ENCODE peak calls at places on chromosomes 4 and X, in ten cellular contexts. One of them, this sample, is unnamed.

GRCh38 chr4:9997881-9998280 is 23.4 kb downstream of the SLC2A9 start:
- DNase-seq in OCI-LY7: no peak
- DNase-seq in fibroblast of mammary gland: no peak
- DNase-seq in lower leg skin: no peak
- DNase-seq in BJ: no peak
- DNase-seq in bronchial epithelial cell: no peak
- DNase-seq in cardiac muscle cell: no peak
- DNase-seq in transverse colon: no peak
- DNase-seq in IMR-90: no peak
- DNase-seq in MM.1S: no peak
- DNase-seq in this sample: no peak

GRCh38 chr4:5921074-5921473 is 28.2 kb upstream of the CRMP1 start:
- DNase-seq in OCI-LY7: no peak
- DNase-seq in fibroblast of mammary gland: peak
- DNase-seq in lower leg skin: no peak
- DNase-seq in BJ: no peak
- DNase-seq in bronchial epithelial cell: no peak
- DNase-seq in cardiac muscle cell: no peak
- DNase-seq in transverse colon: no peak
- DNase-seq in IMR-90: no peak
- DNase-seq in MM.1S: no peak
- DNase-seq in this sample: no peak

GRCh38 chr4:155007660-155008176 is 200.7 kb upstream of the NPY2R start:
- DNase-seq in OCI-LY7: no peak
- DNase-seq in fibroblast of mammary gland: no peak
- DNase-seq in lower leg skin: no peak
- DNase-seq in BJ: no peak
- DNase-seq in bronchial epithelial cell: peak
- DNase-seq in cardiac muscle cell: no peak
- DNase-seq in transverse colon: no peak
- DNase-seq in IMR-90: no peak
- DNase-seq in MM.1S: no peak
- DNase-seq in this sample: no peak

GRCh38 chrX:140273921-140274320 is 230.9 kb downstream of the SOX3 start:
- DNase-seq in OCI-LY7: no peak
- DNase-seq in fibroblast of mammary gland: no peak
- DNase-seq in lower leg skin: no peak
- DNase-seq in BJ: no peak
- DNase-seq in bronchial epithelial cell: no peak
- DNase-seq in cardiac muscle cell: no peak
- DNase-seq in transverse colon: no peak
- DNase-seq in IMR-90: no peak
- DNase-seq in MM.1S: no peak
- DNase-seq in this sample: no peak

GRCh38 chr4:37246891-37247290 is 2.3 kb downstream of the NWD2 start:
- DNase-seq in OCI-LY7: no peak
- DNase-seq in fibroblast of mammary gland: no peak
- DNase-seq in lower leg skin: no peak
- DNase-seq in BJ: no peak
- DNase-seq in bronchial epithelial cell: no peak
- DNase-seq in cardiac muscle cell: no peak
- DNase-seq in transverse colon: no peak
- DNase-seq in IMR-90: no peak
- DNase-seq in MM.1S: no peak
- DNase-seq in this sample: no peak

GRCh38 chr4:73127839-73128448 is 58.4 kb upstream of the COX18 start:
- DNase-seq in OCI-LY7: peak
- DNase-seq in fibroblast of mammary gland: peak
- DNase-seq in lower leg skin: no peak
- DNase-seq in BJ: no peak
- DNase-seq in bronchial epithelial cell: peak
- DNase-seq in cardiac muscle cell: peak
- DNase-seq in transverse colon: no peak
- DNase-seq in IMR-90: peak
- DNase-seq in MM.1S: no peak
- DNase-seq in this sample: no peak

GRCh38 chr4:8744083-8744805 is 127.4 kb downstream of the HMX1 start:
- DNase-seq in OCI-LY7: no peak
- DNase-seq in fibroblast of mammary gland: no peak
- DNase-seq in lower leg skin: peak
- DNase-seq in BJ: no peak
- DNase-seq in bronchial epithelial cell: no peak
- DNase-seq in cardiac muscle cell: no peak
- DNase-seq in transverse colon: no peak
- DNase-seq in IMR-90: no peak
- DNase-seq in MM.1S: peak
- DNase-seq in this sample: no peak

GRCh38 chr4:110412354-110412753 is 63.6 kb upstream of the ENPEP start:
- DNase-seq in OCI-LY7: no peak
- DNase-seq in fibroblast of mammary gland: no peak
- DNase-seq in lower leg skin: no peak
- DNase-seq in BJ: no peak
- DNase-seq in bronchial epithelial cell: no peak
- DNase-seq in cardiac muscle cell: no peak
- DNase-seq in transverse colon: no peak
- DNase-seq in IMR-90: no peak
- DNase-seq in MM.1S: no peak
- DNase-seq in this sample: no peak

GRCh38 chr4:19999775-20000414 is 251.8 kb upstream of the SLIT2 start:
- DNase-seq in OCI-LY7: no peak
- DNase-seq in fibroblast of mammary gland: no peak
- DNase-seq in lower leg skin: no peak
- DNase-seq in BJ: no peak
- DNase-seq in bronchial epithelial cell: no peak
- DNase-seq in cardiac muscle cell: no peak
- DNase-seq in transverse colon: no peak
- DNase-seq in IMR-90: no peak
- DNase-seq in MM.1S: no peak
- DNase-seq in this sample: no peak

GRCh38 chr4:57501715-57502114 is 391.5 kb upstream of the IGFBP7 start:
- DNase-seq in OCI-LY7: no peak
- DNase-seq in fibroblast of mammary gland: peak
- DNase-seq in lower leg skin: no peak
- DNase-seq in BJ: no peak
- DNase-seq in bronchial epithelial cell: peak
- DNase-seq in cardiac muscle cell: no peak
- DNase-seq in transverse colon: no peak
- DNase-seq in IMR-90: peak
- DNase-seq in MM.1S: no peak
- DNase-seq in this sample: no peak

GRCh38 chrX:1011632-1012283 is 200.7 kb downstream of the CRLF2 start:
- DNase-seq in OCI-LY7: no peak
- DNase-seq in fibroblast of mammary gland: no peak
- DNase-seq in lower leg skin: peak
- DNase-seq in BJ: no peak
- DNase-seq in bronchial epithelial cell: no peak
- DNase-seq in cardiac muscle cell: no peak
- DNase-seq in transverse colon: no peak
- DNase-seq in IMR-90: no peak
- DNase-seq in MM.1S: no peak
- DNase-seq in this sample: no peak

GRCh38 chr4:98741952-98742351 is 83.5 kb upstream of the TSPAN5 start:
- DNase-seq in OCI-LY7: no peak
- DNase-seq in fibroblast of mammary gland: no peak
- DNase-seq in lower leg skin: no peak
- DNase-seq in BJ: no peak
- DNase-seq in bronchial epithelial cell: no peak
- DNase-seq in cardiac muscle cell: no peak
- DNase-seq in transverse colon: no peak
- DNase-seq in IMR-90: no peak
- DNase-seq in MM.1S: no peak
- DNase-seq in this sample: no peak

DNA sequence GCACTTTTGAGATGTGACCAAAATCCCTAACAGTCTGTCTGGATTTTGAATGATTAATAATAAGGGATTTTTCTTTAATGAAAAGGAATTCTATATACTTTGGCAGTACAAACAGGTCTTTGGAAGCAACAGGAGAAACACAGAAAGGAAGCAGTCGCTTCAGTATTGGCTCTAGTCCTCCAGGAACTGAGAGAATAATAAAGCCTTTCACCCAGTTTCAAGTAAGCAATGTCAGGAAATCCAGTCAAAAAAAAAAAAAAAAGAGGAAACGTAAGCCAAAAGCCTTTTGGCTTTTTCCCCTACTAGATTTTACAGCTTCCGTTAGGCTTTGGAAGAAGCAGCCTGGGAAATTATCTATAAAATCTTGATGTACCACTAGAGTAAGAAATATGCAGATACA is 61.7 kb upstream of the HDAC8 start:
- DNase-seq in OCI-LY7: no peak
- DNase-seq in fibroblast of mammary gland: peak
- DNase-seq in lower leg skin: no peak
- DNase-seq in BJ: no peak
- DNase-seq in bronchial epithelial cell: no peak
- DNase-seq in cardiac muscle cell: no peak
- DNase-seq in transverse colon: no peak
- DNase-seq in IMR-90: no peak
- DNase-seq in MM.1S: no peak
- DNase-seq in this sample: no peak
- TF ChIP-seq CTCF in OCI-LY7: no peak
- TF ChIP-seq CTCF in fibroblast of mammary gland: no peak
- TF ChIP-seq CTCF in lower leg skin: no peak
- TF ChIP-seq CTCF in BJ: no peak
- TF ChIP-seq CTCF in bronchial epithelial cell: no peak
- TF ChIP-seq CTCF in cardiac muscle cell: no peak
- TF ChIP-seq CTCF in transverse colon: no peak
- TF ChIP-seq CTCF in IMR-90: no peak
- TF ChIP-seq CTCF in MM.1S: no peak
- TF ChIP-seq CTCF in this sample: no peak

GRCh38 chr4:139558235-139559094 is 2.4 kb upstream of the SETD7 start:
- DNase-seq in OCI-LY7: no peak
- DNase-seq in fibroblast of mammary gland: no peak
- DNase-seq in lower leg skin: no peak
- DNase-seq in BJ: no peak
- DNase-seq in bronchial epithelial cell: no peak
- DNase-seq in cardiac muscle cell: no peak
- DNase-seq in transverse colon: no peak
- DNase-seq in IMR-90: no peak
- DNase-seq in MM.1S: no peak
- DNase-seq in this sample: no peak
- H3K4me3 ChIP-seq in OCI-LY7: peak
- H3K4me3 ChIP-seq in fibroblast of mammary gland: no peak
- H3K4me3 ChIP-seq in lower leg skin: no peak
- H3K4me3 ChIP-seq in BJ: no peak
- H3K4me3 ChIP-seq in bronchial epithelial cell: no peak
- H3K4me3 ChIP-seq in cardiac muscle cell: no peak
- H3K4me3 ChIP-seq in transverse colon: no peak
- H3K4me3 ChIP-seq in IMR-90: no peak
- H3K4me3 ChIP-seq in MM.1S: no peak
- H3K4me3 ChIP-seq in this sample: no peak

DNA sequence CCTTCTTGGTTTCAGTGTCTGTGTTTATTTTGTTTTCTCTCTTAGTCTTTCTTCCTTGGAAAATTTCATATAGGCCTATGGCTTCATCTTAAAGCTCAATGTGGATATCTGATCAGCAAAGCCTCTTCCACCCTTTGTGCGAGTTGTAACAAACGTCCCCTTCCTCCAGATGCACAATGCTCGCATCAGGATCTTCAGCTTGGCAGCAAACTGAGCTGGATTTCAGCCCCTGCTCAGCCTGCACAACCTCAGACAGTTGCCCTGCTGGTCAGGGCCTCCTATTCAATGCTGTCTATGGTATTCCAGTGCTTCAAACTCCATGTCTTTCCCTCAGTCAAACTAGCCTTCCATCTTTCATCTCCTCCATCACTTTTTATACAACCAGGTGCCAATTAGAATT is 309.4 kb downstream of the ARHGAP24 start:
- DNase-seq in OCI-LY7: no peak
- DNase-seq in fibroblast of mammary gland: no peak
- DNase-seq in lower leg skin: no peak
- DNase-seq in BJ: no peak
- DNase-seq in bronchial epithelial cell: no peak
- DNase-seq in cardiac muscle cell: no peak
- DNase-seq in transverse colon: no peak
- DNase-seq in IMR-90: no peak
- DNase-seq in MM.1S: no peak
- DNase-seq in this sample: no peak
- TF ChIP-seq CTCF in OCI-LY7: no peak
- TF ChIP-seq CTCF in fibroblast of mammary gland: no peak
- TF ChIP-seq CTCF in lower leg skin: no peak
- TF ChIP-seq CTCF in BJ: no peak
- TF ChIP-seq CTCF in bronchial epithelial cell: no peak
- TF ChIP-seq CTCF in cardiac muscle cell: no peak
- TF ChIP-seq CTCF in transverse colon: no peak
- TF ChIP-seq CTCF in IMR-90: no peak
- TF ChIP-seq CTCF in MM.1S: no peak
- TF ChIP-seq CTCF in this sample: no peak

GRCh38 chrX:10172867-10173266 is 16.1 kb downstream of the CLCN4 start:
- DNase-seq in OCI-LY7: no peak
- DNase-seq in fibroblast of mammary gland: no peak
- DNase-seq in lower leg skin: no peak
- DNase-seq in BJ: no peak
- DNase-seq in bronchial epithelial cell: no peak
- DNase-seq in cardiac muscle cell: no peak
- DNase-seq in transverse colon: no peak
- DNase-seq in IMR-90: peak
- DNase-seq in MM.1S: no peak
- DNase-seq in this sample: no peak

GRCh38 chrX:10174051-10174450 is 17.3 kb downstream of the CLCN4 start:
- DNase-seq in OCI-LY7: no peak
- DNase-seq in fibroblast of mammary gland: no peak
- DNase-seq in lower leg skin: peak
- DNase-seq in BJ: no peak
- DNase-seq in bronchial epithelial cell: no peak
- DNase-seq in cardiac muscle cell: no peak
- DNase-seq in transverse colon: no peak
- DNase-seq in IMR-90: no peak
- DNase-seq in MM.1S: no peak
- DNase-seq in this sample: no peak

GRCh38 chrX:10174810-10175209 is 18.0 kb downstream of the CLCN4 start:
- DNase-seq in OCI-LY7: no peak
- DNase-seq in fibroblast of mammary gland: no peak
- DNase-seq in lower leg skin: no peak
- DNase-seq in BJ: no peak
- DNase-seq in bronchial epithelial cell: peak
- DNase-seq in cardiac muscle cell: no peak
- DNase-seq in transverse colon: no peak
- DNase-seq in IMR-90: peak
- DNase-seq in MM.1S: no peak
- DNase-seq in this sample: no peak

GRCh38 chrX:10175317-10175871 is 18.6 kb downstream of the CLCN4 start:
- DNase-seq in OCI-LY7: no peak
- DNase-seq in fibroblast of mammary gland: peak
- DNase-seq in lower leg skin: no peak
- DNase-seq in BJ: peak
- DNase-seq in bronchial epithelial cell: no peak
- DNase-seq in cardiac muscle cell: no peak
- DNase-seq in transverse colon: no peak
- DNase-seq in IMR-90: peak
- DNase-seq in MM.1S: no peak
- DNase-seq in this sample: no peak

GRCh38 chrX:10173331-10173900 is 16.6 kb downstream of the CLCN4 start:
- DNase-seq in OCI-LY7: no peak
- DNase-seq in fibroblast of mammary gland: peak
- DNase-seq in lower leg skin: no peak
- DNase-seq in BJ: peak
- DNase-seq in bronchial epithelial cell: peak
- DNase-seq in cardiac muscle cell: peak
- DNase-seq in transverse colon: no peak
- DNase-seq in IMR-90: peak
- DNase-seq in MM.1S: no peak
- DNase-seq in this sample: no peak
- H3K4me3 ChIP-seq in OCI-LY7: no peak
- H3K4me3 ChIP-seq in fibroblast of mammary gland: peak
- H3K4me3 ChIP-seq in lower leg skin: no peak
- H3K4me3 ChIP-seq in BJ: no peak
- H3K4me3 ChIP-seq in bronchial epithelial cell: no peak
- H3K4me3 ChIP-seq in cardiac muscle cell: no peak
- H3K4me3 ChIP-seq in transverse colon: no peak
- H3K4me3 ChIP-seq in IMR-90: no peak
- H3K4me3 ChIP-seq in MM.1S: no peak
- H3K4me3 ChIP-seq in this sample: peak

GRCh38 chr4:77305766-77306165 is 148.8 kb downstream of the CCNG2 start:
- DNase-seq in OCI-LY7: no peak
- DNase-seq in fibroblast of mammary gland: no peak
- DNase-seq in lower leg skin: no peak
- DNase-seq in BJ: no peak
- DNase-seq in bronchial epithelial cell: no peak
- DNase-seq in cardiac muscle cell: no peak
- DNase-seq in transverse colon: no peak
- DNase-seq in IMR-90: no peak
- DNase-seq in MM.1S: no peak
- DNase-seq in this sample: no peak
- TF ChIP-seq CTCF in OCI-LY7: peak
- TF ChIP-seq CTCF in fibroblast of mammary gland: no peak
- TF ChIP-seq CTCF in lower leg skin: no peak
- TF ChIP-seq CTCF in BJ: no peak
- TF ChIP-seq CTCF in bronchial epithelial cell: peak
- TF ChIP-seq CTCF in cardiac muscle cell: no peak
- TF ChIP-seq CTCF in transverse colon: no peak
- TF ChIP-seq CTCF in IMR-90: no peak
- TF ChIP-seq CTCF in MM.1S: peak
- TF ChIP-seq CTCF in this sample: no peak

This sample was measured in Peyer's patch.